ENCODE peak calls at places on chromosomes 11 and 22, in six cellular contexts. Q, U, B, A, L and M are unnamed samples.

GRCh38 chr22:46156031-46156430 is 5.7 kb downstream of the PPARA start:
- DNase-seq in Q (no peak), U (peak), B (no peak), A (peak), L (no peak), M (no peak)

GRCh38 chr11:119852741-119853140 is 123.7 kb upstream of the NECTIN1 start:
- DNase-seq in Q (no peak), U (no peak), B (no peak), A (no peak), L (no peak), M (no peak)

GRCh38 chr11:131404010-131404409 is 33.6 kb downstream of the NTM start:
- DNase-seq in Q (no peak), U (no peak), B (no peak), A (no peak), L (no peak), M (no peak)

GRCh38 chr11:1890856-1891830 is 552 bp downstream of the PRR33 start:
- DNase-seq in Q (no peak), U (no peak), B (no peak), A (no peak), L (no peak), M (no peak)

GRCh38 chr11:115724709-115725108 is 220.5 kb upstream of the CADM1 start:
- DNase-seq in Q (peak), U (no peak), B (no peak), A (no peak), L (no peak), M (no peak)

GRCh38 chr22:49255741-49256318 is 571.8 kb downstream of the BRD1 start:
- DNase-seq in Q (no peak), U (peak), B (no peak), A (peak), L (no peak), M (no peak)

GRCh38 chr11:104713366-104713765 is 184.9 kb downstream of the CASP12 start:
- DNase-seq in Q (peak), U (no peak), B (no peak), A (no peak), L (no peak), M (no peak)

GRCh38 chr22:21042978-21043855 is 2.5 kb upstream of the LRRC74B start:
- DNase-seq in Q (no peak), U (no peak), B (no peak), A (no peak), L (peak), M (no peak)

GRCh38 chr11:72613977-72614376 is 60.2 kb downstream of the PDE2A start:
- DNase-seq in Q (no peak), U (no peak), B (peak), A (no peak), L (no peak), M (no peak)

GRCh38 chr11:14336507-14337503 is 22.2 kb downstream of the RRAS2 start:
- DNase-seq in Q (peak), U (no peak), B (no peak), A (no peak), L (peak), M (no peak)

GRCh38 chr11:3970101-3970500 is 114.6 kb downstream of the STIM1 start:
- DNase-seq in Q (no peak), U (no peak), B (no peak), A (no peak), L (no peak), M (no peak)

GRCh38 chr11:130474637-130475400 is 26.4 kb downstream of the ADAMTS15 start:
- DNase-seq in Q (no peak), U (no peak), B (no peak), A (peak), L (no peak), M (no peak)

GRCh38 chr11:58898106-58898505 is 41.2 kb upstream of the GLYATL1 start:
- DNase-seq in Q (no peak), U (no peak), B (no peak), A (no peak), L (no peak), M (no peak)

GRCh38 chr11:58586998-58587397 is 8.1 kb downstream of the ZFP91 start:
- DNase-seq in Q (no peak), U (no peak), B (no peak), A (no peak), L (no peak), M (no peak)

GRCh38 chr11:14908214-14908880 is 16.3 kb upstream of the CYP2R1 start:
- DNase-seq in Q (peak), U (no peak), B (peak), A (no peak), L (peak), M (no peak)

GRCh38 chr11:103792981-103793468 is 243.4 kb upstream of the DDI1 start:
- DNase-seq in Q (peak), U (no peak), B (no peak), A (no peak), L (no peak), M (no peak)

GRCh38 chr11:57421066-57421465 is 5.9 kb downstream of the SLC43A3 start:
- DNase-seq in Q (no peak), U (no peak), B (no peak), A (no peak), L (no peak), M (no peak)

GRCh38 chr22:48352086-48352911 is 1475.4 kb downstream of the BRD1 start:
- DNase-seq in Q (no peak), U (no peak), B (no peak), A (no peak), L (no peak), M (no peak)

GRCh38 chr11:95132956-95133355 is 43.3 kb downstream of the ENDOD1 start:
- DNase-seq in Q (no peak), U (no peak), B (no peak), A (no peak), L (peak), M (no peak)

GRCh38 chr22:28917747-28918543 is 34.6 kb downstream of the ZNRF3 start:
- DNase-seq in Q (peak), U (peak), B (no peak), A (no peak), L (no peak), M (peak)

GRCh38 chr11:102761646-102762238 is 18.7 kb downstream of the MMP10 start:
- DNase-seq in Q (no peak), U (no peak), B (no peak), A (no peak), L (no peak), M (no peak)

GRCh38 chr11:34427171-34427805 is 11.4 kb upstream of the CAT start:
- DNase-seq in Q (peak), U (no peak), B (no peak), A (no peak), L (peak), M (no peak)

GRCh38 chr11:12110714-12111481 is 508 bp downstream of the MICAL2 start:
- DNase-seq in Q (no peak), U (no peak), B (no peak), A (no peak), L (peak), M (peak)

GRCh38 chr11:121352301-121352891 is 59.8 kb downstream of the SC5D start:
- DNase-seq in Q (no peak), U (no peak), B (no peak), A (no peak), L (no peak), M (no peak)

DNA sequence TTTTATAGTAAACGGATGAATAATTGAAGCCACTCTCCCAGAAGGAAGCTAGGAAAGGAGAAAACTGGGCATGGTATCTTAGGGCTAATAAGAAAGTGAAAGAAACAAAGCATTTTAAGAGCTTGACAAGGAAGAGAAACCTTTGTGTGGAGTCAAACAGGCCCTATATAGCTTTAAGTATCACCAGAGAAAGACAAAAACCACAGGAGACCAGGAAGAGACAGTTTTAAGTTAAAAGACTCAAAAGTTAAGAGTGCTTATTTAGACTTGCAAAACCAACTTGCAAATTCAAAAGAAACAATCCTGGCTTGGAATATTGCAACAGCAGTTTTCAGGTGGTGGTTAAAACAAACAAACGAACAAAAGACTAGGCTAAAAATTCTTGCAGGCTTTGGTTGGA is 3.4 kb downstream of the PAK1 start:
- DNase-seq in Q (no peak), U (no peak), B (no peak), A (no peak), L (no peak), M (no peak)
- H3K4me3 ChIP-seq in Q (no peak), U (peak), B (no peak), A (no peak), L (no peak), M (no peak)

GRCh38 chr11:45158210-45158644 is 11.8 kb downstream of the PRDM11 start:
- DNase-seq in Q (no peak), U (no peak), B (no peak), A (no peak), L (no peak), M (peak)
- H3K27ac ChIP-seq in Q (no peak), U (peak), B (peak), A (peak), L (no peak), M (peak)

GRCh38 chr11:117589024-117589423 is 208.0 kb downstream of the DSCAML1 start:
- DNase-seq in Q (no peak), U (no peak), B (no peak), A (no peak), L (no peak), M (no peak)

GRCh38 chr11:117591316-117592039 is 205.5 kb downstream of the DSCAML1 start:
- DNase-seq in Q (no peak), U (no peak), B (no peak), A (no peak), L (no peak), M (no peak)

GRCh38 chr11:117597083-117597482 is 199.9 kb downstream of the DSCAML1 start:
- DNase-seq in Q (peak), U (no peak), B (no peak), A (no peak), L (peak), M (peak)

GRCh38 chr11:117595440-117595839 is 201.6 kb downstream of the DSCAML1 start:
- DNase-seq in Q (no peak), U (no peak), B (no peak), A (no peak), L (no peak), M (no peak)

DNA sequence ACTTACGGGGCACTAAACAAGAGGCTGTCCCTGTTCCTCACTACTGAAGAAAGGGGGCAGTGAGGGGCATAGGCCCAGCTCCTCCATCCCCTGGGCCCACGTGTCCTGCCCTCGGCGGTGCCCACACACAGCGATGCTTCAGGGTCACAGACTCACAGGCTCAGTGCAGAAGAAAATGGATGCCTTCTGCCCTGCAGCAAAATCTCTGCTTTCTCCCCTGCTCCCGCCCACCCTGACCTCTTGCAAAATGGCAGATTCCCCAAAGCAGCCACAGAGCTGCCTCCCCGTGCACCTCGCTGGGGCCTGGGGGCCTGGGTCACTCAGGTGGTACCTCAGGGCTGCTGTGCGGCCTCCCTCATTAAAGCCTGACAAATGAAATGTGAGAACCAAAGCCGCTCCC is 204.0 kb downstream of the DSCAML1 start:
- DNase-seq in Q (no peak), U (no peak), B (no peak), A (no peak), L (no peak), M (no peak)
- H3K4me3 ChIP-seq in Q (no peak), U (no peak), B (no peak), A (no peak), L (no peak), M (no peak)

GRCh38 chr11:83147895-83148294 is 9.0 kb upstream of the PCF11 start:
- DNase-seq in Q (no peak), U (no peak), B (no peak), A (no peak), L (no peak), M (no peak)
- H3K27ac ChIP-seq in Q (no peak), U (no peak), B (no peak), A (no peak), L (no peak), M (no peak)

DNA sequence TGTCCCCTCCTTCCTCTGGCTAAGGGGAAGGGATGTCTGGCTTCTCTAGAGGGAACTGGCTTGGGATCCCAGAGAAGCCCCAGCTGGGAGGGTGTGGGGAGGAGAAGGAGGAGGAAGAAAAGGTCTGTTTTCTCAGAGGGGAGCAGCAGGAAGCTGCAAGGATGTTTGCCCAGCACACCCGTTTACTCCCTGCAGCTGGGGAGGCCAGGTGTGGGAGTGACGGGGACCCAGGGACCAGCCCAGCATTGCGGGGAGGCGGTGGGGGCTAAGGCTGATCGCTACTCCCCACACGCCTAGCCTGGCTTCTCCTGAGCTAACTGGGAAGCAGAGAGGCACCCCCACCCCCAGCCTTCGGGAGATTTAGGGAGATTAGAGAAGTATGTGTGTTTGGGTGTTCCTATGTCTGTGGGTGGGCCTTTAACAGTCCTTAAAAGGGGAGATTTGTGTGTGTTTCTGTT is 3.9 kb downstream of the CREB3L1 start:
- DNase-seq in Q (peak), U (peak), B (no peak), A (no peak), L (no peak), M (peak)
- H3K4me3 ChIP-seq in Q (peak), U (peak), B (no peak), A (no peak), L (no peak), M (no peak)

GRCh38 chr11:17075506-17075905 is 2.0 kb downstream of the RPS13 start:
- DNase-seq in Q (no peak), U (no peak), B (no peak), A (no peak), L (no peak), M (no peak)
- H3K27ac ChIP-seq in Q (no peak), U (no peak), B (peak), A (no peak), L (no peak), M (no peak)

DNA sequence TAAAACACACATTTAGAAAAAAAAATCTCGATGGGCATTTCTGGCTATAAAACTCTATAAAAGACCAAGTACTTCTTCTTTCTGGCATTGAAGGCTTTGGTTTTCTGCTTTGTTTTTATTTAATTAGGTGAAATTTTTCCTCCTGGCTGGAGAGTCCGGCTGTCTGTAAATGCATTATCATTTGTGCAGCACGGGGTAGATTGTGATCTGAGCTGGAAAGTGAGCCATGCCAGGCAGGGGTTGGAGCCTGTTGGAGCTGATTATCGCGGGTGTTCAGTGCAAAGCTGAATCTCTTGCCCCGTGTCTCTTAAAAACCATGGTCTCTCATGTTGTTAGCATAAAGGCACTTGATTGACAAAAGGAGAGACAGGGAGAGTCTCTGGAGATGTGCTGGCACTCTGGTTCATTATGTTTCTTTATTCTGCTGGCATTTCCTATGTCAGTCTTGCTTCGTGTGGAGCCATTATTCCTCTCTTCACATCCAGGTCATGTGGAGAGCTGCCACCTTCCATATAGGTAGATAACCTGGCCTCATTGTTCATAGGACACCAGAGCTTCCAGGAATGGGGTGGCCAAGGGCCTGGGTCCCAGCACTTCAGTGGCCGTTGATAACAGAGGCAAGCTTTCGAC is 75.2 kb downstream of the LDLRAD3 start:
- DNase-seq in Q (no peak), U (no peak), B (no peak), A (no peak), L (no peak), M (no peak)
- H3K4me3 ChIP-seq in Q (no peak), U (no peak), B (no peak), A (no peak), L (no peak), M (no peak)

DNA sequence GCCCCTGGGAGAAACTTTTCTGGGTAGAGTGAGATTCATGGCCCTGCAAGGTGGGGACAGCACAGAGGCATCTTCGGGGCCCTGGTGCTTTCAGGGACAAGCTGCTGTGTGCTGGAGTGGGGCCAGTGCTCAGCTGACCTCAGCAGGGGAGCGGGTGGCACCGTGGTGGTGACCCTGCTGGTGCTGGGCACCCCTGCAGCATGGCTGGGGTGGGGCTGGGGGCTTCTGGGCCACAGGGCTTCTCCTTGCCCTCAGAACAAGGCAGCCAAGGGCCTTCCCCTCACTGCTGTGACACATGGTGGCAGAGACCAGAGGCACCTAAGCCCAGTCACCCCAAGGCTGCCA is 24.9 kb upstream of the GNB1L start:
- DNase-seq in Q (no peak), U (no peak), B (no peak), A (peak), L (no peak), M (no peak)
- H3K27ac ChIP-seq in Q (peak), U (no peak), B (peak), A (no peak), L (no peak), M (no peak)

DNA sequence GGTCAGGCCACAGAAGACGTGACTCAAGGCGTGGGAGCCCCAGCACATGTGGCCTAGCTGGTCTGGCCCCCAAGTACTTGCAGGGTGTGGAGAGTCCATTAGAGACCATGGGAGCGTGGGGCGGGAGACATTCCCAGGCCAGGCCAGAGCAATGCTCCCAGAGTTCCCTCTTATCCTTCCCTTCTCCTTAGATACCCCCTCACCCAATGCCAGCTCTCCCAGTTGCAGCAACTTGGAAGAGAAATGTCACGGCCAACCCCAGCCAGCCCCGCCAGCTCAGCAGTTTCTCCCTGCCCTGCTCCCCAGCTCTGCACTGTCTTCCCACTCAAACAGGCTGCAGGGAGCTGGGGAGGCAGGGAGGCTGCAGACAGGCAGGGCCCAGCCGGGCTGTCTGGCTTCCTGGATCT is 65.4 kb upstream of the TSPAN18 start:
- DNase-seq in Q (no peak), U (no peak), B (no peak), A (no peak), L (no peak), M (no peak)
- H3K4me3 ChIP-seq in Q (no peak), U (no peak), B (no peak), A (no peak), L (no peak), M (no peak)

DNA sequence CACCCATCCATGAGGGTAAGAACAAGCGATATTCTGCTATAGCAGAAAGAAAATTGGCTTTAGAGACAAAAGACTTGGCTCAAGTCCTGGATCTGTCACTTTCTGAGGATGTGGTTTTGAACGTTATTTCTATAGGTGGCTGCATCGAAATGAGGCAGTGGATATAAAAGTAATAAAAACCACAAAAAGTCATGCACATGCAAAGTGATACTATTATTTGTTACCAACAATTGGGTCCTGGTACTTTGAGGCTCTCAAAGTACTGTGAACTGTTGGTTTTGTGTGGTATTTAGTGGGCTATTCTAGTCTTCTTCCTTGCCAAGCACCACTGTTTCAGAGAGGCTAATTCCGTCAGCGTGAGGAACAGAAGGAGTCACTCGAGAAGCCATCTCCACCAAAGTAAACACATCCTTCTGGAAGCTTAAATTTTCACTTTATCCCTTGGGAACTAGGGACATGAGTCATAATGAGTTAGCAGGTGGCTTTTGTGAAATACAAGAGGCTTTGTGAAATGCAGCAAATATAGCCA is 13.1 kb downstream of the UBASH3B start:
- DNase-seq in Q (peak), U (no peak), B (no peak), A (no peak), L (peak), M (no peak)
- H3K27ac ChIP-seq in Q (no peak), U (peak), B (no peak), A (no peak), L (peak), M (no peak)